ENCODE peak calls at places on chromosomes 13 and 19, in ten cellular contexts. Y is endothelial cell, L is progenitor cell of endocrine pancreas, Q is BE2C, G is brain microvascular endothelial cell, C is lung, N is Caco-2, X is lower leg skin, S is stomach, A is astrocyte of the cerebellum. Z is an unnamed sample.

GRCh38 chr19:43634877-43635560 is 4.6 kb downstream of the CADM4 start:
- DNase-seq in S (no peak), C (no peak), L (no peak), X (no peak), A (no peak), Q (no peak), G (peak), N (no peak), Y (peak), Z (peak)

GRCh38 chr19:53422551-53422950 is 9.2 kb upstream of the ZNF761 start:
- DNase-seq in Q (no peak), N (no peak), X (no peak), G (no peak), L (no peak), C (no peak), Y (no peak), A (no peak), S (no peak), Z (no peak)

GRCh38 chr19:38711726-38712153 is 32.5 kb downstream of the CAPN12 start:
- DNase-seq in S (no peak), A (peak), N (no peak), X (no peak), G (peak), C (peak), L (no peak), Y (no peak), Q (no peak), Z (no peak)

GRCh38 chr13:28538932-28539331 is 44.0 kb upstream of the FLT1 start:
- DNase-seq in A (no peak), X (no peak), N (no peak), C (no peak), Q (no peak), G (no peak), S (no peak), L (no peak), Y (no peak), Z (no peak)

GRCh38 chr19:37594982-37595382 is 306 bp downstream of the ZNF540 start:
- DNase-seq in G (peak), Y (no peak), L (peak), C (peak), S (peak), Q (no peak), N (no peak), A (peak), X (peak), Z (no peak)

GRCh38 chr13:40190656-40191100 is 475.8 kb downstream of the FOXO1 start:
- DNase-seq in Q (peak), A (peak), S (peak), Y (no peak), L (no peak), G (peak), N (peak), X (no peak), C (no peak), Z (peak)

GRCh38 chr13:73090812-73091187 is 32.0 kb downstream of the KLF5 start:
- DNase-seq in C (no peak), Q (no peak), G (no peak), N (no peak), A (no peak), L (no peak), Y (no peak), X (no peak), S (no peak), Z (no peak)

GRCh38 chr13:30718661-30719520 is 16.5 kb upstream of the ALOX5AP start:
- DNase-seq in C (no peak), S (no peak), N (no peak), X (no peak), Y (no peak), Q (no peak), A (peak), G (peak), L (no peak), Z (peak)

GRCh38 chr19:49585023-49585422 is 3.9 kb downstream of the PRRG2 start:
- DNase-seq in S (no peak), X (no peak), L (peak), Q (peak), Y (no peak), A (no peak), G (no peak), N (no peak), C (no peak), Z (no peak)

GRCh38 chr13:113982296-113982661 is 8.4 kb upstream of the C13orf46 start:
- DNase-seq in Q (no peak), S (no peak), L (no peak), Y (no peak), N (no peak), X (peak), C (no peak), G (no peak), A (no peak), Z (no peak)

GRCh38 chr13:74388626-74389025 is 254.4 kb upstream of the KLF12 start:
- DNase-seq in Q (no peak), L (no peak), C (no peak), N (no peak), Y (no peak), S (no peak), X (no peak), A (no peak), G (no peak), Z (no peak)

GRCh38 chr19:44846455-44847143 is 502 bp downstream of the NECTIN2 start:
- DNase-seq in X (peak), S (no peak), L (peak), C (no peak), A (no peak), G (peak), Y (peak), Q (no peak), N (peak), Z (peak)

GRCh38 chr13:32850311-32851052 is 165.7 kb upstream of the KL start:
- DNase-seq in S (no peak), G (no peak), A (no peak), X (no peak), C (no peak), Q (no peak), L (no peak), Y (no peak), N (no peak), Z (no peak)

GRCh38 chr19:32066056-32066455 is 279.4 kb upstream of the ZNF507 start:
- DNase-seq in A (no peak), C (no peak), N (no peak), Q (no peak), L (no peak), S (no peak), X (no peak), G (no peak), Y (no peak), Z (no peak)
- TF ChIP-seq CTCF in A (no peak), C (no peak), N (no peak), Q (no peak), L (no peak), S (no peak), X (no peak), G (no peak), Y (no peak), Z (no peak)

GRCh38 chr19:7867092-7867844 is 6.9 kb downstream of the PRR36 start:
- DNase-seq in X (no peak), N (no peak), S (no peak), L (no peak), C (no peak), G (no peak), A (no peak), Q (no peak), Y (no peak), Z (no peak)
- TF ChIP-seq CTCF in X (no peak), N (no peak), S (no peak), L (no peak), C (no peak), G (no peak), A (no peak), Q (no peak), Y (no peak), Z (no peak)

GRCh38 chr19:29479941-29480340 is 45.9 kb upstream of the VSTM2B start:
- DNase-seq in S (no peak), Q (no peak), C (peak), Y (no peak), A (no peak), L (no peak), G (no peak), X (peak), N (no peak), Z (no peak)

GRCh38 chr19:29476528-29476927 is 49.3 kb upstream of the VSTM2B start:
- DNase-seq in X (no peak), G (no peak), L (no peak), N (no peak), Y (no peak), Q (no peak), S (no peak), C (peak), A (no peak), Z (no peak)

GRCh38 chr19:29480507-29480906 is 45.3 kb upstream of the VSTM2B start:
- DNase-seq in Q (no peak), G (no peak), S (no peak), A (no peak), C (peak), X (peak), N (no peak), L (no peak), Y (no peak), Z (no peak)

GRCh38 chr19:29477831-29478577 is 47.8 kb upstream of the VSTM2B start:
- DNase-seq in Y (no peak), A (no peak), Q (no peak), L (no peak), X (peak), C (peak), N (no peak), S (no peak), G (no peak), Z (no peak)

GRCh38 chr19:29478578-29479565 is 46.9 kb upstream of the VSTM2B start:
- DNase-seq in N (no peak), X (peak), C (peak), A (no peak), L (peak), G (no peak), S (no peak), Q (peak), Y (peak), Z (peak)
- TF ChIP-seq CTCF in N (no peak), X (no peak), C (no peak), A (peak), L (peak), G (no peak), S (no peak), Q (peak), Y (peak), Z (peak)

GRCh38 chr19:17419154-17419490 is 725 bp upstream of the MVB12A start:
- DNase-seq in N (no peak), Y (no peak), S (no peak), A (no peak), X (no peak), G (no peak), L (no peak), Q (no peak), C (no peak), Z (no peak)

GRCh38 chr19:17421942-17422341 is 2.1 kb downstream of the MVB12A start:
- DNase-seq in Y (no peak), X (no peak), N (no peak), L (no peak), C (no peak), A (no peak), S (no peak), G (no peak), Q (no peak), Z (no peak)

GRCh38 chr19:17418710-17419109 is 1.1 kb upstream of the MVB12A start:
- DNase-seq in G (no peak), S (no peak), X (no peak), Q (no peak), N (no peak), L (no peak), C (no peak), A (no peak), Y (no peak), Z (no peak)

GRCh38 chr19:17419491-17420266 is at the start of gene MVB12A:
- DNase-seq in L (peak), N (peak), G (peak), Q (peak), S (peak), Y (peak), A (peak), X (peak), C (peak), Z (peak)

DNA sequence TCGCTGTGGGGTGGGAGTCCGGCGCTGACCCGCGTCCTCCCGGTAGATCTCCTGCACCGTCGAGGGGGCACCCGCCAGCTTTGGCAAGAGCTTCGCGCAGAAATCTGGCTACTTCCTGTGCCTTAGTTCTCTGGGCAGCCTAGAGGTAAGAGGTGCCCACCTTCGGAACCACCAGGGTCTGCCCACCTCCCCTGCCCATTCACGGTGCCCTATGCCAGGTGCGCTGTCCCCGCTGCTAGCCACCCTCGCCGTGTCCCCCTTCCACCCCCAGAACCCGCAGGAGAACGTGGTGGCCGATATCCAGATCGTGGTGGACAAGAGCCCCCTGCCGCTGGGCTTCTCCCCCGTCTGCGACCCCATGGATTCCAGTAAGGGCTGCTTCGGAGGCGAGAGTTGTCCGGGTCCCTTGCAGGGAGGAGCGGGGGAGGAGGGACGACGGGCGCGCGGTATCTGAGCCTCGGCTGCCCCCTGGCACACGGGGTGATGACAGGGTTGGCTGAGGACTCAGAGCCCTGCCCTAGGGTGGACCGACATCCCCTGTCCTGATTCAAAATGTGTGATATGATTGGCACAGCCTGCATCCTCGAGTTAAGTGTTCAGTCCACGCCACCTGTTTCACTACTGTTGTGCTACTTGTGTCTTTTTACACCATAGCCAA is 549 bp downstream of the MVB12A start:
- DNase-seq in C (no peak), X (peak), Y (peak), L (peak), A (no peak), S (peak), G (no peak), Q (peak), N (no peak), Z (peak)
- TF ChIP-seq CTCF in C (peak), X (no peak), Y (no peak), L (peak), A (peak), S (no peak), G (peak), Q (peak), N (no peak), Z (peak)

Z was measured in cardiac muscle cell.